ENCODE peak calls at places on chromosomes 4 and X, in five cellular contexts. T, H, R, J and X are unnamed samples.

GRCh38 chrX:151073767-151074166 is 90.6 kb downstream of the HMGB3 start:
- DNase-seq in T (no peak), H (no peak), R (no peak), J (no peak), X (no peak)

GRCh38 chrX:39813631-39814246 is 284.0 kb downstream of the BCOR start:
- DNase-seq in T (no peak), H (no peak), R (peak; percentile 52), J (no peak), X (no peak)

GRCh38 chrX:20433376-20433775 is 166.7 kb upstream of the RPS6KA3 start:
- DNase-seq in T (no peak), H (no peak), R (no peak), J (no peak), X (no peak)

GRCh38 chr4:54400802-54401201 is 171.7 kb downstream of the PDGFRA start:
- DNase-seq in T (peak; percentile 8), H (no peak), R (peak; percentile 61), J (no peak), X (no peak)

GRCh38 chr4:32037391-32037790 is 1317.2 kb downstream of the PCDH7 start:
- DNase-seq in T (no peak), H (no peak), R (no peak), J (no peak), X (no peak)

GRCh38 chr4:149555146-149555545 is 260.5 kb downstream of the IQCM start:
- DNase-seq in T (no peak), H (no peak), R (no peak), J (no peak), X (no peak)

GRCh38 chr4:39763714-39764572 is 66.0 kb downstream of the UBE2K start:
- DNase-seq in T (no peak), H (no peak), R (no peak), J (no peak), X (no peak)

GRCh38 chrX:70454441-70455365 is 10.1 kb downstream of the DLG3 start:
- DNase-seq in T (peak; percentile 93), H (peak; percentile 85), R (no peak), J (peak; percentile 82), X (peak; percentile 72)

GRCh38 chr4:67587156-67587555 is 28.6 kb downstream of the STAP1 start:
- DNase-seq in T (no peak), H (no peak), R (no peak), J (no peak), X (no peak)